ENCODE peak calls at places on chromosomes 13 and 19, in six cellular contexts. O is cardiac muscle cell, T is left ventricle myocardium inferior, Z is IMR-90, N is PC-3, I is thoracic aorta. P is an unnamed sample. For H3K9me3 and H3K4me1, the result is how much of the 10 kb centered on the place peaks cover.

GRCh38 chr13:97798836-97799235 is 154.6 kb upstream of the IPO5 start:
- DNase-seq in O (no peak), T (no peak), Z (peak), N (no peak), I (no peak), P (no peak)

GRCh38 chr13:89221557-89222158 is 1550.5 kb downstream of the SLITRK5 start:
- DNase-seq in O (no peak), T (no peak), Z (no peak), N (no peak), I (no peak), P (no peak)

GRCh38 chr13:80074143-80074752 is 266.7 kb downstream of the SPRY2 start:
- DNase-seq in O (no peak), T (no peak), Z (no peak), N (no peak), I (no peak), P (no peak)

GRCh38 chr13:31944262-31945160 is 87.1 kb upstream of the FRY start:
- DNase-seq in O (no peak), T (no peak), Z (no peak), N (no peak), I (no peak), P (no peak)

GRCh38 chr19:38557205-38557799 is 60.5 kb downstream of the MAP4K1 start:
- DNase-seq in O (no peak), T (no peak), Z (no peak), N (peak), I (no peak), P (no peak)

GRCh38 chr19:4151623-4152022 is 1.8 kb upstream of the CREB3L3 start:
- DNase-seq in O (no peak), T (no peak), Z (no peak), N (no peak), I (no peak), P (no peak)

GRCh38 chr13:49953560-49953959 is 17.4 kb upstream of the SPRYD7 start:
- DNase-seq in O (no peak), T (no peak), Z (no peak), N (peak), I (no peak), P (no peak)

GRCh38 chr19:2374808-2375207 is 14.7 kb downstream of the TMPRSS9 start:
- DNase-seq in O (no peak), T (no peak), Z (no peak), N (no peak), I (no peak), P (no peak)

GRCh38 chr19:2474232-2475017 is 1.5 kb upstream of the GADD45B start:
- DNase-seq in O (peak), T (peak), Z (peak), N (peak), I (peak), P (peak)

GRCh38 chr13:97471721-97472120 is 37.8 kb downstream of the RAP2A start:
- DNase-seq in O (no peak), T (no peak), Z (peak), N (no peak), I (no peak), P (no peak)

GRCh38 chr19:15683411-15683810 is 10.5 kb downstream of the CYP4F12 start:
- DNase-seq in O (no peak), T (no peak), Z (no peak), N (no peak), I (no peak), P (no peak)

GRCh38 chr13:59728896-59729545 is 434.7 kb downstream of the DIAPH3 start:
- DNase-seq in O (no peak), T (no peak), Z (no peak), N (no peak), I (no peak), P (no peak)

GRCh38 chr13:43014162-43014561 is 9.2 kb upstream of the DNAJC15 start:
- DNase-seq in O (no peak), T (no peak), Z (no peak), N (no peak), I (no peak), P (no peak)

GRCh38 chr13:54029226-54029625 is 1000.6 kb downstream of the OLFM4 start:
- DNase-seq in O (no peak), T (no peak), Z (no peak), N (peak), I (no peak), P (no peak)

GRCh38 chr13:114064516-114065140 is 67.8 kb downstream of the RASA3 start:
- DNase-seq in O (no peak), T (peak), Z (peak), N (peak), I (no peak), P (no peak)

GRCh38 chr13:30679483-30680330 is 55.6 kb upstream of the ALOX5AP start:
- DNase-seq in O (peak), T (no peak), Z (peak), N (peak), I (no peak), P (no peak)

GRCh38 chr19:41565384-41565730 is 10.6 kb upstream of the CEACAM21 start:
- DNase-seq in O (no peak), T (no peak), Z (no peak), N (no peak), I (no peak), P (no peak)

GRCh38 chr19:18457478-18458331 is 19.8 kb upstream of the ISYNA1 start:
- DNase-seq in O (no peak), T (no peak), Z (no peak), N (no peak), I (no peak), P (no peak)

GRCh38 chr13:28609936-28610335 is 49.0 kb upstream of the POMP start:
- DNase-seq in O (no peak), T (no peak), Z (peak), N (peak), I (no peak), P (no peak)

GRCh38 chr19:29515233-29515619 is 10.6 kb upstream of the VSTM2B start:
- DNase-seq in O (no peak), T (peak), Z (no peak), N (no peak), I (no peak), P (no peak)

GRCh38 chr19:8224394-8225145 is 15.4 kb downstream of the CERS4 start:
- DNase-seq in O (no peak), T (peak), Z (no peak), N (no peak), I (no peak), P (no peak)

DNA sequence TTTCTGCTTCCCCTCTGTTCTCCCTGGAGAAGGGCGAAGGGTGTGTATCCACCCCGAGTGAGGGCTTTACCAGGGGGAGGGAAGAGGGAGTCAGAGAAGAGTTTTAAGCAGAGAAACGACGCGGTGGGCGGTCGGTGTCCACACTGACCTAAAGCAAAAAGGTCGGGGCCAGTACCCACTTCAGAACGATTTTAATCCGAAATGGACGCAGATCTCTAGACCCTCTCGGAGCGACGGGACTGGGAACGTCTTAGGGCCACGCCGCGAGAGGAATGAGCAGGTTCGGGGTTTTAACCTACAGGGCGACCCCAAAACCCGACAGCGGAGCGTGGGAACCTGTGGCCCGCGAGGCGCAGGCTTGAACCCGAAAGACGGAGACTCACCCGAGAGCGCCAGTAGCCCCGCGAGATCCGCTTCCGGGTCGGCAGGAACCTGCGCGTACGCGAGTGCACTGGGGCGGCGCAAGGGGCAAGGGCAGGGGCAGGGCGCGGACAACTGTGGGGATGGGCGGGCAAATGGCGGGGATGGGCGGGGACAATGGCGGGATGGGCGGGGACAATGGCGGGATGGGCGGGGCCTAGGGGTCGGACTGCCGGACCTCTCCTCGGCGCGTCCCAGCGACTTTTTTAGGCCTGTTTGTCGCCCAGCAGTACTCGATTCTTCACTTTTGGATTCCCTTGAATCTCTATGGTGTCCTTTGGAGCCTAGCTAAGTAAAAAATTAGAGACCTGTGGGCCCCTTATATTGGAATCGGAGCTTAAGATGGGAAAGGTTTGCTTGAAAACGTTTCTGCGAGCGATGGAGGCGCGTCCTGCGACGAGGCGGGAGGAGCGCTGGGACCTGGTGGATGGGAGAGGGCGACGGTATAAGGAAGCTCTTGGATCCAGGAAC is at the start of gene ZNF677:
- DNase-seq in O (peak), T (peak), Z (peak), N (peak), I (peak), P (peak)
- H3K9me3 ChIP-seq in O (under half), T (under half), Z (under half), N (half or more), I (under half), P (under half)

DNA sequence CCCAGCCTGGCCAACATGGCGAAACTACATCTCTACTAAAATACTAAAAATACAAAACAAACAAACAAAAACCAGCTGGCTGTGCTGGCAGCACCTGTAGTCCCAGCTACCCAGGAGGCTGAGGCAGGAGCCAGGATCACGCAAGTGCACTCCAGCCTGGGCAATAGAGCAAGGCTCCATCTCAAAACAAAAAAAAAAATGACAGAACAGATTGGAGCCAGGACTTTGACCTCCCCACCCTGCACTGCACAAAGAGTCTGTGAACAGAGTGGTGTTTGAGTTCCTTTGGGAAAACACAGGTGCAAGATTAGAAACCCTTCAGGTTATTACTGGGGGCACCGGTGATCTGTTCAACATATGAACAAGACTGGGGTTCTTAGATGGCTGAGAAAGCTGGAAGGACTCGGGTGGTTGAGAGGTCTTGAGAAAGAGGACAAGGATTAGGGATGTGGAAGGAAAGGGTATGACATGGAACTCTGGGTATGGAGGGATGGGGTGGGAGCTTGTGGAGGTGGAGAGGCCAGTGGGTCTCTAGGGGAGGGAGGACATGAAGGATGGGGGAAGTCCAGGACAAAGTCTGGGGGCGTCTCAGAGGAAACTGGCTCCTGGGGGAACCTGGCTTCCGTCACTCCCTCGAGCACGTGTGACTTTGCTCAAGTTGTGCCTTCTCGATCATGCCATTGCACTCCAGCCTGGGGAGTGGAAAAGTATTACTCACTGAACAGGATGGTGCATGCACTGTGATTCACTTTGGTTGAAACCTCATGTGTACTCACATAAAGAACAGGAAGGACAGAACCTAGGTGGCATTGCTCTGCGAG is 25.9 kb downstream of the RCN3 start:
- DNase-seq in O (no peak), T (no peak), Z (peak), N (peak), I (no peak), P (no peak)
- TF ChIP-seq CTCF in O (no peak), T (no peak), Z (no peak), N (no peak), I (no peak), P (no peak)

DNA sequence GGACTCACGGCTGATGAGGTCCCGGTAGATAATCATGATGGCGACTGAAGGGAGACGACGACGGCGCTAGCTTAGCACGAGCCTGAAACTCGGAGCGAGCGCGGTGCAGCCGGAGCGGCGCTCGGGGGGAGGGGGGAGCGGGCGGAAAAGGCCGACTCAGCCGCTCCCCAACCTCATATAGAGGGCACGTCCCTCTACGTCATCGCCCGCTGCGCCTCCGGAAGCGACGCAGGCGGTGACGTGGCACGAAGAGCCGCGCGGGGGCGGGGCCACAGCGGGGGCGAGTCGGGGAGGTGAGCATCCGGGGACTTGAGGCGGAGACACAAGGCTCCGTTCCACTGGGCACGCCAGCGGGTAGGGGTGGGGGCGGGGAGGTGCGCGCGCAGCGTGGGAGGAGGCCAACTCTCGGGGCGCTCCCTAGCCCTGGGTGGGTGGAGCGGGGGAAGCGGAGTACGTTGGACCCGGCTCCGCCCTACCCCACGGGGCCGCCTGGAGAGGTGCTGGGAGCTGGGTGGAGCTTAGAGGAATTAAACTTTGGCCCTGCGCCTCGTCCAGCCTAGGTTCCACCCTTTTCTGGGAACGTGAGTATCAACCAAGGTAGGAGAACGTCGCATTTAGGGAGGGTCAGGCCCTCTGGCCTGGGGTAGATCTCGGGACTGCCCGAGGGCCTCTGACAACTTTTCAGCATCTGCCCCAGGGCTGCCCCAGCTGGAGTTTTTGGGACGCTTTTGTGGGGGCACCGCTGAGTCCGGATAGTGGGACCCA is at the start of gene TPT1:
- DNase-seq in O (peak), T (peak), Z (peak), N (peak), I (peak), P (peak)
- H3K4me1 ChIP-seq in O (under half), T (half or more), Z (under half), N (under half), I (under half), P (under half)

DNA sequence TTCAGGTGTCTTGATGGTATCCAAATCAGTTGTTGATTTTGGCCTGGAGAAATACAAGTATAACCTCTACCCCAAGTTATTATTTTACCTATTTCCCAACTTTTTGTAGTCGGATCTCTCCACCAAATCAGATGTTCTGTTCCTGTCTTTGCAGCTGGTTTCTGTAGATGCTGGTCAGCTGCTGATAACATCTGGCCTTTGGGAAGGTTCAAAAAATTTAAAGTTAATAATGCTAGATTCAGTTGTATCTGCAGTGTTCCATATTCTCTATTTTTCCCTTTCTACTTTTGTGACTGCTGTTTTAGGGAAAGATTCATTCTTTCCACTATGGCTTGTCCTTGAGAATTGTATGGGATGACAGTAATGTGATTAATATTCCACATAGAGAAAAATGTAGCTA is 99.3 kb downstream of the ZNF100 start:
- DNase-seq in O (no peak), T (no peak), Z (no peak), N (no peak), I (no peak), P (no peak)
- H3K9me3 ChIP-seq in O (under half), T (under half), Z (under half), N (under half), I (under half), P (under half)

GRCh38 chr13:51394724-51395123 is 55.2 kb downstream of the SERPINE3 start:
- DNase-seq in O (no peak), T (no peak), Z (no peak), N (no peak), I (no peak), P (no peak)

GRCh38 chr13:51396352-51396751 is 56.5 kb downstream of the INTS6 start:
- DNase-seq in O (no peak), T (no peak), Z (peak), N (no peak), I (no peak), P (no peak)

GRCh38 chr13:51397262-51397933 is 55.4 kb downstream of the INTS6 start:
- DNase-seq in O (no peak), T (no peak), Z (peak), N (no peak), I (peak), P (no peak)
- TF ChIP-seq CTCF in O (no peak), T (no peak), Z (no peak), N (no peak), I (no peak), P (no peak)

DNA sequence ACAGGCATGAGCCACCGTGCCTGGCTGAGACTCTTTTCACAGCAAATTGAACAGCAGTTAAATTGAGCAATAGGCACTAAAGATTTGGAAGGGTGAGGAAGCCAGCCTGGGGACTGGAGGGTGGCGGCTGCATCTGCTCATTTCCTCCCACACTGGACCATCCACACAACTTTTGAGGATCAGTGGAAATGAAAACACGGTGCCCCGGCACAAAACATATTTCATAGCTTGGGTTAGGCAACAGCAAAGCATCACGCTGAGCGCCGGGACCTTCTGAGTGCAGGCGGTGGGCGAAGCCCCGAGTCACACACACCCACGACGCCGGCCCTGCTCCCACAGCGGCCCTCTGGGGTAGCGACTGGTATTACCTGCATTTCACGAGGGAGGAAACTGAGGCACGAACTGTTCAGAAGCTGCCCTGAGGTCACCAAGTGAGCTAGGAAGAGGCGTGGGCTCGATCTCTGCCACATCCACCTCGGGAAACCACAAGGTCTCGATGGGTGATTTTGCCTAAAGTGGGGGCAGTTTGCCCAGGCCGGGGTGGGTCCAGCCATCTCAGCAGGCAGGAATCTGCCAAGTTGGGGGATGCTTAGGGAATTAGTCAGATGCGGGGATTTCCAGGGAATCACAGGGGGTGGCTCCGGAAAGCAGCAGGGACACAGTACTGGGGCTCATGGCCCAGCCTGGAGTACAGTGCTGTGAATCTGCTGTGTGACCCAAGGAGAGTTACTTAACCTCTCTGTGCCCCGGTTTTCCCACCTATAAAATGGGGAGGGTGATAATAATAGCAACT is 3.5 kb upstream of the SBNO2 start:
- DNase-seq in O (no peak), T (no peak), Z (peak), N (peak), I (no peak), P (peak)
- H3K4me1 ChIP-seq in O (under half), T (under half), Z (under half), N (half or more), I (under half), P (under half)

DNA sequence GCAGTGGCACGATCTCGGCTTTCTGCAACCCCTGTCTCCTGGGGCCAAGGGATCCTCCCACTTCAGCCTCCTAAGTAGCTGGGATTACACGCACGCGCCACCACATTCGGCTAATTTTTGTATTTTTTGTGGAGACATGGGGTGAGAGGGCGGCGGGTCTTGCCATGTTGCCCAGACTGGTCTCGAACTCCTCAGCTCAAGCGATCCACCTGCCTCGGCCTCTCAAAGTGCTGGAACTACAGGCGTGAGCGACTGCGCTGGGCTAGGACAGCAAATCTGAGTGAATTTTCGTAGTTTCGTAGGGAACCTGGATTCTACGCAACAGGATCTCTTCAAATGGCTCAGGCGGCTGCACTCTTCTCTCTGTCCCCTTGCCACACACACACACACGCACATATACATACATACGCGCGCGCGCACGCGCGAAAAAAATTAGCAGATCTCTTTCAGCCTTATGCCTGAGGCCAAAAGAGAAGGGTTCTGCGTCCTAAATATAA is 402 bp downstream of the PINLYP start:
- DNase-seq in O (no peak), T (no peak), Z (no peak), N (no peak), I (no peak), P (no peak)
- H3K9me3 ChIP-seq in O (under half), T (under half), Z (under half), N (under half), I (under half), P (under half)

GRCh38 chr13:67844544-67844943 is 614.4 kb upstream of the PCDH9 start:
- DNase-seq in O (no peak), T (no peak), Z (no peak), N (peak), I (no peak), P (no peak)

DNA sequence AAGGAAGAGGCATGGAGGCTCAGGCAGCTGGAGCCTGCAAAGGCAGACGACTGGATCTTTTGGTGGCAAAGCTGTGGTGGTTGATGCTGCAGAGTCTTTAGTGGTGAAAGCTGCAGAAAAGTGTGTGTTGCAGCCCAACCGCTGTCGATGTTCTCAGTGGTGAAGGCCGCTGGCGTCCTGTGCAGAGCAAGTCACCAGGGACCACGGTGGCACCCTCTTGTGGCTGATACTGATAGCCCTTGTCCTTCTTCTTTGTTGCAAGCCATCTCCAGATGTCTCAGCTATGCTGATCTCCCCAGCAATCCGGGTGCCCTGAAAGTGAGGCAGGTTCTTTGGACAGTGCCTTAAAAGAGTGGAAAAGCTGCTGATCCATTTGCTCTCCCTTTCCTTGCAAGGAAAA is 610.9 kb upstream of the PCDH9 start:
- DNase-seq in O (no peak), T (no peak), Z (no peak), N (no peak), I (no peak), P (no peak)
- TF ChIP-seq CTCF in O (no peak), T (no peak), Z (no peak), N (peak), I (no peak), P (no peak)